ENCODE peak calls at places on chromosomes 16 and 17, in nine cellular contexts. O is Kasumi-1, I is right cardiac atrium, M is HL-60, T is NCI-H2107, B is esophagus squamous epithelium, W is sigmoid colon, N is GM03348, C is PC-3. U is an unnamed sample.

GRCh38 chr16:66720766-66721165 is 24.2 kb upstream of the CMTM4 start:
- DNase-seq in M (no peak), N (no peak), O (no peak), B (no peak), T (no peak), I (no peak), W (no peak), C (no peak), U (no peak)

GRCh38 chr16:51225902-51226301 is 74.8 kb upstream of the SALL1 start:
- DNase-seq in I (no peak), W (no peak), M (no peak), N (no peak), O (no peak), C (no peak), B (no peak), T (no peak), U (no peak)

GRCh38 chr17:56913000-56913866 is 616 bp downstream of the TRIM25 start:
- DNase-seq in C (peak; percentile 16), T (no peak), N (peak; percentile 29), M (no peak), O (peak; percentile 10), B (no peak), I (no peak), W (peak; percentile 68), U (no peak)

GRCh38 chr16:69799601-69800000 is 37.5 kb downstream of the WWP2 start:
- DNase-seq in I (no peak), W (no peak), O (no peak), T (no peak), C (no peak), N (no peak), B (no peak), M (no peak), U (no peak)

GRCh38 chr16:1175566-1176279 is 22.8 kb downstream of the CACNA1H start:
- DNase-seq in M (no peak), O (no peak), N (no peak), C (no peak), T (no peak), W (no peak), B (no peak), I (no peak), U (no peak)

GRCh38 chr17:6427284-6427781 is 7.6 kb downstream of the AIPL1 start:
- DNase-seq in M (peak; percentile 44), C (peak; percentile 48), N (peak; percentile 59), W (no peak), T (no peak), B (no peak), O (peak; percentile 4), I (no peak), U (no peak)

GRCh38 chr17:10058924-10059683 is 139.3 kb downstream of the GAS7 start:
- DNase-seq in N (no peak), M (no peak), I (peak; percentile 65), O (no peak), T (no peak), B (no peak), W (peak; percentile 58), C (no peak), U (no peak)

GRCh38 chr16:65909310-65910050 is 457.0 kb upstream of the CDH5 start:
- DNase-seq in B (no peak), O (no peak), M (peak; percentile 2), C (no peak), W (no peak), N (no peak), I (no peak), T (no peak), U (no peak)

GRCh38 chr16:1913327-1914083 is 4.7 kb downstream of the HS3ST6 start:
- DNase-seq in N (no peak), T (no peak), W (no peak), O (no peak), B (no peak), M (no peak), I (peak; percentile 9), C (peak; percentile 57), U (no peak)

GRCh38 chr16:68802190-68802589 is 41.1 kb upstream of the TANGO6 start:
- DNase-seq in T (no peak), N (peak; percentile 58), O (no peak), B (no peak), C (peak; percentile 58), I (no peak), M (no peak), W (no peak), U (no peak)

GRCh38 chr17:38673714-38674012 is 1.1 kb downstream of the EPOP start:
- DNase-seq in N (peak; percentile 45), T (no peak), W (no peak), M (no peak), C (no peak), B (no peak), O (no peak), I (peak; percentile 60), U (no peak)

U was measured in brain pericyte.